ENCODE peak calls at places on chromosome 18, in seven cellular contexts. U is SK-N-MC, E is GM12865, V is GM03348, R is NCI-H2107, J is epithelial cell of esophagus, K is esophagus squamous epithelium. Z is an unnamed sample.

GRCh38 chr18:58996131-58996632 is 131.5 kb downstream of the ZNF532 start:
- DNase-seq in U (no peak), E (no peak), V (peak), R (no peak), J (peak), K (no peak), Z (no peak)

GRCh38 chr18:76374330-76375281 is 120.4 kb downstream of the ZNF516 start:
- DNase-seq in U (no peak), E (peak), V (no peak), R (no peak), J (no peak), K (no peak), Z (no peak)

GRCh38 chr18:9863282-9863681 is 22.5 kb upstream of the TXNDC2 start:
- DNase-seq in U (no peak), E (no peak), V (no peak), R (no peak), J (no peak), K (no peak), Z (no peak)

GRCh38 chr18:47775961-47776360 is 154.5 kb downstream of the SMAD2 start:
- DNase-seq in U (no peak), E (peak), V (peak), R (no peak), J (no peak), K (no peak), Z (no peak)

GRCh38 chr18:77571743-77572142 is 322.1 kb downstream of the GALR1 start:
- DNase-seq in U (no peak), E (peak), V (no peak), R (no peak), J (no peak), K (no peak), Z (no peak)

GRCh38 chr18:54357082-54357659 is 487 bp downstream of the STARD6 start:
- DNase-seq in U (no peak), E (no peak), V (no peak), R (no peak), J (peak), K (no peak), Z (no peak)

GRCh38 chr18:58534535-58535301 is 94.2 kb downstream of the ALPK2 start:
- DNase-seq in U (no peak), E (peak), V (no peak), R (no peak), J (no peak), K (no peak), Z (no peak)

GRCh38 chr18:72634500-72634899 is 90.4 kb upstream of the CBLN2 start:
- DNase-seq in U (no peak), E (no peak), V (no peak), R (no peak), J (no peak), K (no peak), Z (no peak)

GRCh38 chr18:79524181-79525078 is 128.7 kb downstream of the NFATC1 start:
- DNase-seq in U (no peak), E (peak), V (no peak), R (no peak), J (no peak), K (no peak), Z (no peak)

GRCh38 chr18:31647354-31647753 is 37.0 kb downstream of the B4GALT6 start:
- DNase-seq in U (no peak), E (no peak), V (no peak), R (no peak), J (no peak), K (no peak), Z (no peak)

GRCh38 chr18:62974928-62975675 is 259.8 kb downstream of the PHLPP1 start:
- DNase-seq in U (no peak), E (no peak), V (no peak), R (no peak), J (no peak), K (no peak), Z (no peak)

GRCh38 chr18:72194072-72194471 is 350.1 kb downstream of the CBLN2 start:
- DNase-seq in U (no peak), E (no peak), V (no peak), R (no peak), J (no peak), K (no peak), Z (no peak)

GRCh38 chr18:57906852-57907251 is 103.7 kb upstream of the ATP8B1 start:
- DNase-seq in U (no peak), E (no peak), V (no peak), R (no peak), J (peak), K (no peak), Z (no peak)

GRCh38 chr18:23306842-23307241 is 146.2 kb upstream of the RIOK3 start:
- DNase-seq in U (no peak), E (peak), V (no peak), R (no peak), J (no peak), K (no peak), Z (no peak)

GRCh38 chr18:79395308-79395640 is 456 bp upstream of the NFATC1 start:
- DNase-seq in U (no peak), E (no peak), V (no peak), R (no peak), J (no peak), K (no peak), Z (no peak)

GRCh38 chr18:10559566-10560456 is 34.0 kb downstream of the NAPG start:
- DNase-seq in U (no peak), E (peak), V (peak), R (no peak), J (peak), K (no peak), Z (no peak)

GRCh38 chr18:49459404-49460171 is 857 bp downstream of the DYM start:
- DNase-seq in U (no peak), E (peak), V (no peak), R (no peak), J (peak), K (no peak), Z (no peak)

GRCh38 chr18:68769423-68769822 is 28.5 kb upstream of the CCDC102B start:
- DNase-seq in U (no peak), E (no peak), V (peak), R (no peak), J (peak), K (no peak), Z (no peak)

GRCh38 chr18:3597159-3597977 is 147.4 kb downstream of the TGIF1 start:
- DNase-seq in U (no peak), E (no peak), V (no peak), R (no peak), J (no peak), K (no peak), Z (no peak)

GRCh38 chr18:9612215-9612830 is 2.0 kb downstream of the PPP4R1 start:
- DNase-seq in U (no peak), E (peak), V (peak), R (peak), J (peak), K (no peak), Z (peak)

GRCh38 chr18:79698668-79699335 is 19.2 kb downstream of the CTDP1 start:
- DNase-seq in U (no peak), E (no peak), V (no peak), R (no peak), J (peak), K (no peak), Z (no peak)

GRCh38 chr18:60984496-60984895 is 348.7 kb upstream of the CDH20 start:
- DNase-seq in U (no peak), E (no peak), V (no peak), R (no peak), J (no peak), K (no peak), Z (no peak)

Z was measured in trophoblast cell.